ENCODE peak calls at places on chromosome 7, in six cellular contexts. S, P, I, V, Q and R are unnamed samples.

GRCh38 chr7:46385662-46386309 is 464.7 kb upstream of the IGFBP3 start:
- DNase-seq in S (no peak), P (peak), V (no peak), Q (no peak), I (no peak), R (peak)

GRCh38 chr7:31934551-31934950 is 135.7 kb downstream of the PDE1C start:
- DNase-seq in V (no peak), P (no peak), I (no peak), S (no peak), Q (no peak), R (no peak)

GRCh38 chr7:148334959-148335577 is 255.5 kb upstream of the C7orf33 start:
- DNase-seq in Q (no peak), S (no peak), I (peak), V (peak), P (no peak), R (peak)

GRCh38 chr7:142602756-142603155 is 146.5 kb upstream of the PRSS1 start:
- DNase-seq in V (no peak), I (no peak), P (no peak), S (no peak), Q (no peak), R (no peak)

GRCh38 chr7:92460109-92460508 is 12.8 kb downstream of the GATAD1 start:
- DNase-seq in S (no peak), I (no peak), V (no peak), Q (peak), P (no peak), R (no peak)

GRCh38 chr7:157854066-157854891 is 517.5 kb downstream of the DNAJB6 start:
- DNase-seq in I (no peak), P (no peak), Q (peak), V (no peak), S (no peak), R (no peak)

GRCh38 chr7:151711906-151712771 is 164.8 kb downstream of the PRKAG2 start:
- DNase-seq in Q (peak), I (no peak), S (no peak), V (no peak), P (no peak), R (no peak)

GRCh38 chr7:88401009-88401623 is 94.4 kb upstream of the STEAP4 start:
- DNase-seq in P (no peak), V (peak), Q (peak), S (no peak), I (no peak), R (no peak)

GRCh38 chr7:2860627-2861133 is 16.6 kb upstream of the GNA12 start:
- DNase-seq in S (no peak), V (no peak), Q (no peak), P (no peak), I (no peak), R (no peak)

GRCh38 chr7:116560021-116560970 is 35.5 kb downstream of the CAV1 start:
- DNase-seq in S (no peak), I (peak), V (no peak), P (no peak), Q (no peak), R (no peak)

GRCh38 chr7:90938371-90938770 is 325.9 kb upstream of the FZD1 start:
- DNase-seq in P (peak), S (no peak), V (no peak), Q (no peak), I (no peak), R (no peak)

GRCh38 chr7:107994366-107994765 is 8.6 kb downstream of the LAMB1 start:
- DNase-seq in V (no peak), I (no peak), Q (no peak), S (no peak), P (no peak), R (no peak)

GRCh38 chr7:107993879-107994278 is 9.1 kb downstream of the LAMB1 start:
- DNase-seq in I (no peak), V (no peak), P (peak), S (no peak), Q (no peak), R (no peak)

GRCh38 chr7:107995184-107996071 is 7.5 kb downstream of the LAMB1 start:
- DNase-seq in Q (peak), V (peak), P (peak), S (no peak), I (peak), R (peak)

DNA sequence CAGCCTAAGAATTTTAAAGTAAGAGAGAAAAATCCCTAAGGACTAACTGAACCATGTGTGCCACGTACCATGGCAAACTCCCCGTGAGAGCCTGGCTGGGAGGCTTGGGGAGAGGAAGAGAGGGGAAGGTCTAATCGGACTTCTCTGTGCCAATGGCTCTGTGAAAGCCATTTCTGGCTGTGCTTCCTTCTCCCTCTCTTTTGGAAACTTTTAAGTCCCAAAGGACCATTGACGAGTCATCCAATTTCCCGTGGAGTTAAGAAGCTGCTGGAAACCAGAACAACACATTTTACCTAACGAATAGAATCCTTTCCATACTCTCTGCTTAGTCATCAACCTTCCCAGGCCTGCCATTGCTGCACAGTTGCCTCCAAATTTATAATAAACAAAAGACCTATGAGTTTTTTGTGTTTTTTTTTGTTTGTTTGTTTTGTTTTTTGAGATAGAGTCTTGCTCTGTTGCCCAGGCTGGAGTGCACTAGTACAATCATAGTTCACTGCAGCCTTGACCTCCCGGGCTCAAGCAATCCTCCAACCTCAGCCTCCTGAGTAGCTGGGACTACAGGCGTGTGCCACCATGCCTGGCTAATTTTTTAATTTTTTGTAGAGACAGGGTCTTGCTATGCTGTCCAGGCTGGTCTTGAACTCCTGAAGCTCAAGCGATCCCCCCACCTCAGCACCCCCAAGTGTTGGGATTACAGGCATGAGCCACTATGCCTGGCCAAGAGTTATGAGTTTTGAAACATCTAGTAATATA is 13.2 kb downstream of the LAMB1 start:
- DNase-seq in S (no peak), Q (no peak), P (peak), I (no peak), V (no peak), R (peak)
- H3K4me3 ChIP-seq in S (no peak), Q (no peak), P (no peak), I (no peak), V (no peak), R (no peak)

DNA sequence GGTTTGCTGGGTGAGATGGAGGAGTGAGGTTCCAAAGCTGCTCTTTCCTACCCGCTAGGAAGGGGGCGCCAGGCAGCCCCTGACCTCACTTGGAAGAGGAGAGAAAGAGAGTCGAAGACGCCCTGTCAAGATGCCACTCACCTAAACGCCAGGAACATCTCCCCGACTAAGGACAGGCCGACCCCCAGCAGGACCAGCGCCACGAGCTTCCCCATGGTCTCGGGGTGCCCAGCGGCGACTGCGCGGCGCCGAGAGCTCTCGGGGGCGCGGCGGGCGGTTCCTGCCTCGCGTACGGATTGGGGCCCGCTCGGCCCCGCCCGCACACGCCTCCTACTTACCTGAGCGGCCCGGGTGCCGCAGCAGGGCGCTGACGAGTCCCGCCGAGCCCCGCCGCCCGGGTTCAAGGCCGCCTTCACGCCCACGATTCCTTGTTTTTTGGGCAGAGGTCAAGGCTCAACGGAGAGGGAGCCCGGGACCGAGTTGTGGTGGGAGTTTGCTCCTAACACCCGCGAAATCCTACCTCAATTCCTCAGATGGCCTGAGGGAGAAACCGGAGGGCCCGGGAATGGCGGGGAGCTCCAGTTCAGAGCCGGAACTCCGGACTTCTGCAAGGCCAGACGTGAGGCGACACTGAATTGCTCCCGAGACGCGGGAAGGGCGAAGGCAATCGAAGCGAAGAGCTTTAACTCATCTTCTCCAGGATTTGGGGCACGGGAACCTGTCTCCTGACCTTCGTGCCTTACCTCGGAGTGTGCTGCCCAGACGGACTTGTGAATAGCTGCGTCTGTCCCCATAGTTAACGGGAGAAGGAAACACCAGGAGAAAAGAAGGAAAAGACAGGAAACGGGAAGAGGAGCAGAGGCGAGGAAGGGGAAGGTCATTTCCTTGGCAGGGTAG is at the start of gene PON3:
- DNase-seq in Q (peak), P (no peak), V (peak), I (no peak), S (no peak), R (no peak)
- H3K4ac ChIP-seq in Q (no peak), P (no peak), V (no peak), I (no peak), S (no peak), R (no peak)

GRCh38 chr7:149598721-149599308 is 101.2 kb upstream of the ZNF746 start:
- DNase-seq in V (peak), P (peak), S (no peak), Q (peak), I (no peak), R (peak)
- H3K9ac ChIP-seq in V (no peak), P (no peak), S (no peak), Q (no peak), I (no peak), R (no peak)

GRCh38 chr7:85186521-85187241 is at the start of gene SEMA3D:
- DNase-seq in V (peak), Q (peak), S (peak), P (peak), I (peak), R (peak)
- H3K4me3 ChIP-seq in V (peak), Q (peak), S (peak), P (peak), I (peak), R (peak)

DNA sequence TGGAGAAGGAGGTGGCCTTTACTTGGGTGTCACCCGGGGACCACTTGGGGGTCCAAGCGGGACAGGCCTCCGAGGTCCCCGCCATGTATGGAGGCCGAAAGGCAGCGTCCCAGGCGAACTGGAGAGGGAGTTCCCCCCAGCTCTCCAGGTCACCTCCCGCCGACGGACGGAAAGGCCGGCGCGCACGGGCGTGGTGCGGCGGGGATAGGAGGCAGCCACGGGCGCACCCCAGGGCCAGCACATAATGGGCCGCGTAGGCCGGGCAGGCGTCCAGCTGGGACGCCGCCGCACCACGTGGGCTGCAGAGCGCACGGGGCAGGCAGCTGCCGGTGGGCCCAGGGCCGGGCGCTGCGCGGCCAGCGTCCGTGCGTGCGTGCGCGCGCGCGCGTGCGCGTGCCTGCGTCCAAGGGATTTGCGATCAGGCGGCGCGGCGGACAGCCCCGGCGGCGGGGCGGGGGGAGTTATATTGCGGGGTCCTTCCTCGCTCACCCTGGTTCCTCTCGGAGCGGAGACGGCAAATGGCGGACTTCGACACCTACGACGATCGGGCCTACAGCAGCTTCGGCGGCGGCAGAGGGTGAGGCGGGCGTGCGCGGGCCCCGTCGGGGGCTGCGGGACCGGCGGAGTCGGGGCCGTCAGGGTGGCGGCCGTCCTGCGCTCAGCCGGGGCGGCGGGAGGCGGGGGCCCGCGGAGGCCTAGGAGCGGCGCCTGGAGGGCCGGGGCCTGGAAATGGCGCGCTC is at the start of gene EIF4H:
- DNase-seq in V (peak), Q (peak), P (peak), I (peak), S (peak), R (peak)
- H3K4ac ChIP-seq in V (peak), Q (peak), P (peak), I (peak), S (peak), R (peak)

GRCh38 chr7:44085549-44085948 is 3.2 kb upstream of the POLM start:
- DNase-seq in P (no peak), Q (no peak), S (no peak), V (no peak), I (no peak), R (no peak)
- H3K9ac ChIP-seq in P (no peak), Q (no peak), S (no peak), V (no peak), I (no peak), R (peak)

GRCh38 chr7:44105832-44106231 is 1.7 kb downstream of the AEBP1 start:
- DNase-seq in V (no peak), P (no peak), Q (no peak), S (no peak), I (no peak), R (no peak)
- H3K4me3 ChIP-seq in V (no peak), P (no peak), Q (no peak), S (no peak), I (no peak), R (peak)

GRCh38 chr7:1693991-1694524 is 24.0 kb downstream of the ELFN1 start:
- DNase-seq in P (peak), V (peak), S (no peak), I (peak), Q (no peak), R (peak)
- H3K4ac ChIP-seq in P (no peak), V (no peak), S (no peak), I (no peak), Q (no peak), R (no peak)